ENCODE peak calls at places on chromosomes 4 and X, in seven cellular contexts. W is K562, Y is H1, D is GM12878, X is HCT116, N is HepG2, U is SK-N-SH. C is an unnamed sample.

GRCh38 chr4:64341711-64342110 is 67.5 kb downstream of the TECRL start:
- DNase-seq in W (no peak), Y (no peak), D (no peak), X (no peak), N (no peak), U (no peak), C (no peak)

GRCh38 chr4:163484906-163485305 is 9.6 kb upstream of the TMA16 start:
- DNase-seq in W (peak; percentile 58), Y (peak; percentile 76), D (no peak), X (peak; percentile 50), N (peak; percentile 41), U (peak; percentile 63), C (peak; percentile 12)

GRCh38 chrX:149871940-149872339 is 9.0 kb upstream of the MAGEA8 start:
- DNase-seq in W (peak; percentile 53), Y (peak; percentile 58), D (peak; percentile 13), X (peak; percentile 10), N (peak; percentile 10), U (peak; percentile 52), C (peak; percentile 69)

GRCh38 chrX:44669626-44670025 is 127.0 kb upstream of the FUNDC1 start:
- DNase-seq in W (no peak), Y (no peak), D (no peak), X (no peak), N (no peak), U (no peak), C (no peak)

GRCh38 chrX:30060718-30061117 is 154.6 kb upstream of the MAGEB2 start:
- DNase-seq in W (no peak), Y (no peak), D (no peak), X (peak; percentile 6), N (no peak), U (peak; percentile 3), C (no peak)

GRCh38 chr4:63922146-63922545 is 487.1 kb downstream of the TECRL start:
- DNase-seq in W (no peak), Y (no peak), D (no peak), X (no peak), N (no peak), U (peak; percentile 1), C (peak; percentile 12)

GRCh38 chr4:47017081-47017480 is 14.3 kb upstream of the GABRB1 start:
- DNase-seq in W (no peak), Y (no peak), D (no peak), X (no peak), N (no peak), U (no peak), C (no peak)

GRCh38 chr4:62901101-62901500 is 1508.1 kb downstream of the TECRL start:
- DNase-seq in W (no peak), Y (no peak), D (no peak), X (no peak), N (peak; percentile 1), U (no peak), C (no peak)

GRCh38 chr4:25258980-25259578 is 25.2 kb downstream of the PI4K2B start:
- DNase-seq in W (no peak), Y (no peak), D (no peak), X (no peak), N (no peak), U (no peak), C (no peak)

GRCh38 chrX:107547621-107548020 is 80.7 kb upstream of the PRPS1 start:
- DNase-seq in W (no peak), Y (no peak), D (no peak), X (no peak), N (no peak), U (no peak), C (no peak)

GRCh38 chr4:3852309-3852708 is 86.1 kb downstream of the ADRA2C start:
- DNase-seq in W (no peak), Y (no peak), D (no peak), X (no peak), N (no peak), U (no peak), C (peak; percentile 64)

GRCh38 chr4:25951390-25951952 is 37.5 kb downstream of the SMIM20 start:
- DNase-seq in W (no peak), Y (no peak), D (no peak), X (no peak), N (no peak), U (no peak), C (no peak)

GRCh38 chr4:184477201-184477999 is 3.0 kb upstream of the IRF2 start:
- DNase-seq in W (no peak), Y (no peak), D (no peak), X (no peak), N (peak; percentile 34), U (no peak), C (no peak)

GRCh38 chrX:93538575-93538974 is 134.8 kb downstream of the NAP1L3 start:
- DNase-seq in W (no peak), Y (no peak), D (no peak), X (no peak), N (no peak), U (peak; percentile 4), C (no peak)

GRCh38 chr4:139630991-139631390 is 34.6 kb upstream of the MGST2 start:
- DNase-seq in W (no peak), Y (no peak), D (no peak), X (no peak), N (peak; percentile 29), U (no peak), C (no peak)

GRCh38 chr4:14008494-14008893 is 381.0 kb upstream of the BOD1L1 start:
- DNase-seq in W (no peak), Y (no peak), D (no peak), X (no peak), N (no peak), U (no peak), C (no peak)

GRCh38 chr4:1463088-1463926 is 57.1 kb upstream of the NKX1-1 start:
- DNase-seq in W (no peak), Y (no peak), D (no peak), X (no peak), N (no peak), U (peak; percentile 33), C (no peak)

GRCh38 chr4:93748943-93749342 is 79.6 kb upstream of the ATOH1 start:
- DNase-seq in W (no peak), Y (no peak), D (peak; percentile 32), X (no peak), N (no peak), U (no peak), C (no peak)

GRCh38 chr4:93749351-93749761 is 79.2 kb upstream of the ATOH1 start:
- DNase-seq in W (no peak), Y (no peak), D (peak; percentile 57), X (no peak), N (no peak), U (no peak), C (no peak)

GRCh38 chr4:93747220-93747619 is 81.3 kb upstream of the ATOH1 start:
- DNase-seq in W (no peak), Y (no peak), D (no peak), X (no peak), N (no peak), U (peak; percentile 21), C (no peak)

GRCh38 chr4:93751410-93751809 is 77.1 kb upstream of the ATOH1 start:
- DNase-seq in W (no peak), Y (no peak), D (no peak), X (no peak), N (no peak), U (no peak), C (no peak)

GRCh38 chr4:93748380-93748779 is 80.2 kb upstream of the ATOH1 start:
- DNase-seq in W (no peak), Y (no peak), D (no peak), X (no peak), N (no peak), U (no peak), C (no peak)
- TF ChIP-seq JUND in W (no peak), Y (no peak), D (no peak), X (no peak), N (no peak), U (no peak), C (no peak)

GRCh38 chr4:166162327-166162726 is 289.3 kb downstream of the TLL1 start:
- DNase-seq in W (no peak), Y (no peak), D (no peak), X (no peak), N (no peak), U (no peak), C (no peak)

GRCh38 chr4:166169111-166169510 is 296.1 kb downstream of the TLL1 start:
- DNase-seq in W (no peak), Y (peak; percentile 48), D (no peak), X (peak; percentile 7), N (peak; percentile 4), U (no peak), C (peak; percentile 74)

DNA sequence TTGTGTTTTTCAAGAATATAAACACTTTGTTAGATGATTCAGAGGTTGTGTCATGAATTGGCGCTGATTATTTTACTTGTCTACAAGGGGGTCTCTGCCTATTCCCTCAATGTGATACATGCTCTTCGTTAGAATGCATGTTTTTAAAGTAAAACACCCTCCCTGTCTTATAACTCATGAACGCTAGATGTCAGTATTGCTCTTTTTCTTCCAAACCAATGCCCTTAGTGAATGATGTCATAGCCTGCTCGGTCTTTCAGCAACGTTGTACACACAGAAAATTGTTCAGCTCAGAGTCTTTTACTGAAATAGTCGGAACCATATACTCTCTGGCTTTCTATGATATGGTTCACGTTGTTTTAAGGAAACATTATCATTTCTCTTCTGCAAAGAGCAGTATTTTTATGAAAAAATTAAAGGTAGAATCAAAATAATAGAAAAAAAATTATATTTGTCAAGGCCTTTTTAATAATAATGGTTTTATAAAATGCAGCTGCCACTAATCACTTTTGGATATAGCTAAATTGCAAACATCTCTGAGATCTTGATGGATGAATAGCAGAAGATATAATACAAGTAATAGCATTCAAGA is 292.9 kb downstream of the TLL1 start:
- DNase-seq in W (peak; percentile 39), Y (no peak), D (peak; percentile 36), X (peak; percentile 77), N (peak; percentile 73), U (peak; percentile 37), C (peak; percentile 2)
- TF ChIP-seq JUND in W (peak; percentile 86), Y (peak; percentile 78), D (no peak), X (no peak), N (peak; percentile 42), U (no peak), C (no peak)

GRCh38 chr4:181659202-181659601 is 584.0 kb upstream of the TENM3 start:
- DNase-seq in W (no peak), Y (no peak), D (no peak), X (no peak), N (no peak), U (no peak), C (no peak)

GRCh38 chr4:181656748-181657147 is 586.5 kb upstream of the TENM3 start:
- DNase-seq in W (no peak), Y (no peak), D (no peak), X (no peak), N (no peak), U (no peak), C (no peak)

GRCh38 chr4:181662383-181662782 is 580.8 kb upstream of the TENM3 start:
- DNase-seq in W (no peak), Y (no peak), D (no peak), X (no peak), N (no peak), U (no peak), C (no peak)

GRCh38 chr4:181661090-181661489 is 582.1 kb upstream of the TENM3 start:
- DNase-seq in W (no peak), Y (no peak), D (no peak), X (no peak), N (no peak), U (no peak), C (no peak)
- TF ChIP-seq JUND in W (no peak), Y (no peak), D (no peak), X (no peak), N (no peak), U (peak; percentile 52), C (no peak)

DNA sequence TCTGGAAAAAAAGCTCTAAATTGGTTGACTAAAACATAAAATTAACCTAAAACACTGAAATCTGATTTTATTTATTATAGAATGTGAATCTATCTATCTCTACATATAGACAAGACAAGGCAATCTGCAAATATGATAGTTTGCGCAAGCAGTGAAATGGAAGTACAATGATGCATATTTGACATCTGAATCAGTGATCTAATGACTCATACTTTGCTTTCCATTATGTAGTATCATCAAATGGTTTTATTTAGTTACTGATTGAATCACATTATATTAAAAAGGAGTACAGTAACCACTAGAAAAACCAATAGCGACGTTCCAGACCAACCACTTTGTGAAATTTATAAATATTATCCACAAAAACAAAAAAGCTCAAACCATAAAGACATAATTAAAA is 1969.4 kb downstream of the PCDH7 start:
- DNase-seq in W (no peak), Y (no peak), D (no peak), X (peak; percentile 0), N (no peak), U (no peak), C (no peak)
- TF ChIP-seq JUND in W (no peak), Y (no peak), D (no peak), X (peak; percentile 30), N (no peak), U (no peak), C (no peak)